ENCODE peak calls at places on chromosomes 11 and 22, in five cellular contexts. One of them, this sample, is unnamed.

GRCh38 chr22:39984750-39985149 is 10.0 kb upstream of the FAM83F start:
- DNase-seq in HFF-Myc: no peak
- DNase-seq in upper lobe of right lung: peak; percentile 18
- DNase-seq in BJ: no peak
- DNase-seq in body of pancreas: no peak
- DNase-seq in this sample: no peak

GRCh38 chr11:84291996-84292395 is 1005.8 kb upstream of the CCDC90B start:
- DNase-seq in HFF-Myc: no peak
- DNase-seq in upper lobe of right lung: no peak
- DNase-seq in BJ: no peak
- DNase-seq in body of pancreas: no peak
- DNase-seq in this sample: no peak

GRCh38 chr11:80632156-80632555 is 1191.3 kb upstream of the TENM4 start:
- DNase-seq in HFF-Myc: no peak
- DNase-seq in upper lobe of right lung: no peak
- DNase-seq in BJ: no peak
- DNase-seq in body of pancreas: no peak
- DNase-seq in this sample: no peak

GRCh38 chr11:30412509-30412908 is 89.6 kb downstream of the ARL14EP start:
- DNase-seq in HFF-Myc: no peak
- DNase-seq in upper lobe of right lung: no peak
- DNase-seq in BJ: no peak
- DNase-seq in body of pancreas: no peak
- DNase-seq in this sample: no peak

GRCh38 chr11:92443109-92443508 is 218.5 kb downstream of the FAT3 start:
- DNase-seq in HFF-Myc: no peak
- DNase-seq in upper lobe of right lung: no peak
- DNase-seq in BJ: peak; percentile 10
- DNase-seq in body of pancreas: no peak
- DNase-seq in this sample: no peak

GRCh38 chr11:34165786-34166557 is 60.5 kb downstream of the NAT10 start:
- DNase-seq in HFF-Myc: no peak
- DNase-seq in upper lobe of right lung: no peak
- DNase-seq in BJ: no peak
- DNase-seq in body of pancreas: no peak
- DNase-seq in this sample: no peak

GRCh38 chr22:29689872-29690213 is 30.0 kb upstream of the CABP7 start:
- DNase-seq in HFF-Myc: no peak
- DNase-seq in upper lobe of right lung: peak; percentile 78
- DNase-seq in BJ: no peak
- DNase-seq in body of pancreas: peak; percentile 71
- DNase-seq in this sample: peak; percentile 37

GRCh38 chr11:45483361-45483760 is 182.1 kb downstream of the CHST1 start:
- DNase-seq in HFF-Myc: no peak
- DNase-seq in upper lobe of right lung: no peak
- DNase-seq in BJ: no peak
- DNase-seq in body of pancreas: no peak
- DNase-seq in this sample: no peak

GRCh38 chr11:128713595-128713994 is 19.7 kb downstream of the FLI1 start:
- DNase-seq in HFF-Myc: no peak
- DNase-seq in upper lobe of right lung: no peak
- DNase-seq in BJ: no peak
- DNase-seq in body of pancreas: no peak
- DNase-seq in this sample: no peak

GRCh38 chr11:36254739-36255138 is 34.5 kb downstream of the COMMD9 start:
- DNase-seq in HFF-Myc: no peak
- DNase-seq in upper lobe of right lung: no peak
- DNase-seq in BJ: no peak
- DNase-seq in body of pancreas: no peak
- DNase-seq in this sample: peak; percentile 68

GRCh38 chr11:103433380-103433779 is 324.2 kb downstream of the DYNC2H1 start:
- DNase-seq in HFF-Myc: peak; percentile 44
- DNase-seq in upper lobe of right lung: no peak
- DNase-seq in BJ: peak; percentile 68
- DNase-seq in body of pancreas: no peak
- DNase-seq in this sample: peak; percentile 82

GRCh38 chr11:110003426-110003825 is 89.8 kb upstream of the ZC3H12C start:
- DNase-seq in HFF-Myc: no peak
- DNase-seq in upper lobe of right lung: no peak
- DNase-seq in BJ: no peak
- DNase-seq in body of pancreas: no peak
- DNase-seq in this sample: no peak

GRCh38 chr11:96313163-96313562 is 29.8 kb downstream of the MAML2 start:
- DNase-seq in HFF-Myc: no peak
- DNase-seq in upper lobe of right lung: no peak
- DNase-seq in BJ: no peak
- DNase-seq in body of pancreas: no peak
- DNase-seq in this sample: no peak

GRCh38 chr11:133942594-133942993 is 14.2 kb downstream of the IGSF9B start:
- DNase-seq in HFF-Myc: no peak
- DNase-seq in upper lobe of right lung: no peak
- DNase-seq in BJ: no peak
- DNase-seq in body of pancreas: no peak
- DNase-seq in this sample: no peak

GRCh38 chr22:40007826-40008710 is 13.3 kb downstream of the FAM83F start:
- DNase-seq in HFF-Myc: no peak
- DNase-seq in upper lobe of right lung: no peak
- DNase-seq in BJ: no peak
- DNase-seq in body of pancreas: no peak
- DNase-seq in this sample: no peak

GRCh38 chr11:7890417-7891179 is 40.5 kb downstream of the OR10A6 start:
- DNase-seq in HFF-Myc: no peak
- DNase-seq in upper lobe of right lung: no peak
- DNase-seq in BJ: no peak
- DNase-seq in body of pancreas: no peak
- DNase-seq in this sample: peak; percentile 49

GRCh38 chr11:67272327-67273259 is 6.3 kb downstream of the GRK2 start:
- DNase-seq in HFF-Myc: no peak
- DNase-seq in upper lobe of right lung: peak; percentile 66
- DNase-seq in BJ: no peak
- DNase-seq in body of pancreas: peak; percentile 16
- DNase-seq in this sample: no peak

GRCh38 chr11:12284321-12285050 is 92.9 kb upstream of the PARVA start:
- DNase-seq in HFF-Myc: peak; percentile 50
- DNase-seq in upper lobe of right lung: no peak
- DNase-seq in BJ: no peak
- DNase-seq in body of pancreas: no peak
- DNase-seq in this sample: peak; percentile 51

GRCh38 chr11:19546325-19546724 is 166.3 kb upstream of the NAV2 start:
- DNase-seq in HFF-Myc: no peak
- DNase-seq in upper lobe of right lung: no peak
- DNase-seq in BJ: no peak
- DNase-seq in body of pancreas: no peak
- DNase-seq in this sample: peak; percentile 30

GRCh38 chr11:63537293-63538101 is 889 bp downstream of the PLAAT4 start:
- DNase-seq in HFF-Myc: no peak
- DNase-seq in upper lobe of right lung: peak; percentile 73
- DNase-seq in BJ: no peak
- DNase-seq in body of pancreas: peak; percentile 72
- DNase-seq in this sample: peak; percentile 23

GRCh38 chr11:100882957-100883356 is 195.9 kb downstream of the ARHGAP42 start:
- DNase-seq in HFF-Myc: no peak
- DNase-seq in upper lobe of right lung: no peak
- DNase-seq in BJ: no peak
- DNase-seq in body of pancreas: no peak
- DNase-seq in this sample: no peak

DNA sequence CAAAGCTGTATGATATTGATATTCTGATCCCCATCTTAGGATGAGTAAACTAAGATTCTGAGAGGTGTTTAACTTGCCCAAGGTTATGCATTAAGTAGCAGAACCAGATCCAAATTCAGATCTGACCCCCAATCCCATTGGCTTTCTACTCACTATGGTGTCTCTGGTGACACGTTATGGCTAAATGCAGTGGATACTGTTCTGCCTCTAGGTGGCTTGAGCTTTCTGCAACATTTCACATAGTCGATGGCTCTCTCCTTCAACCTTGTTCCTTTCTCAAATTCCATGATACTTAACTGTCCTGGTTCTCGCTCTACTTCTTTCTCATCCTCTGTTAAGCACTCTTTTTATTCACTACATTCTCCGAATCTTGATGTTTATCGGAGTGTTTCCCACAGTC is 9.4 kb downstream of the C11orf97 start:
- DNase-seq in HFF-Myc: no peak
- DNase-seq in upper lobe of right lung: no peak
- DNase-seq in BJ: no peak
- DNase-seq in body of pancreas: no peak
- DNase-seq in this sample: peak; percentile 33
- TF ChIP-seq CTCF in HFF-Myc: peak; percentile 51
- TF ChIP-seq CTCF in upper lobe of right lung: peak; percentile 34
- TF ChIP-seq CTCF in BJ: peak; percentile 60
- TF ChIP-seq CTCF in body of pancreas: peak; percentile 53
- TF ChIP-seq CTCF in this sample: peak; percentile 55

DNA sequence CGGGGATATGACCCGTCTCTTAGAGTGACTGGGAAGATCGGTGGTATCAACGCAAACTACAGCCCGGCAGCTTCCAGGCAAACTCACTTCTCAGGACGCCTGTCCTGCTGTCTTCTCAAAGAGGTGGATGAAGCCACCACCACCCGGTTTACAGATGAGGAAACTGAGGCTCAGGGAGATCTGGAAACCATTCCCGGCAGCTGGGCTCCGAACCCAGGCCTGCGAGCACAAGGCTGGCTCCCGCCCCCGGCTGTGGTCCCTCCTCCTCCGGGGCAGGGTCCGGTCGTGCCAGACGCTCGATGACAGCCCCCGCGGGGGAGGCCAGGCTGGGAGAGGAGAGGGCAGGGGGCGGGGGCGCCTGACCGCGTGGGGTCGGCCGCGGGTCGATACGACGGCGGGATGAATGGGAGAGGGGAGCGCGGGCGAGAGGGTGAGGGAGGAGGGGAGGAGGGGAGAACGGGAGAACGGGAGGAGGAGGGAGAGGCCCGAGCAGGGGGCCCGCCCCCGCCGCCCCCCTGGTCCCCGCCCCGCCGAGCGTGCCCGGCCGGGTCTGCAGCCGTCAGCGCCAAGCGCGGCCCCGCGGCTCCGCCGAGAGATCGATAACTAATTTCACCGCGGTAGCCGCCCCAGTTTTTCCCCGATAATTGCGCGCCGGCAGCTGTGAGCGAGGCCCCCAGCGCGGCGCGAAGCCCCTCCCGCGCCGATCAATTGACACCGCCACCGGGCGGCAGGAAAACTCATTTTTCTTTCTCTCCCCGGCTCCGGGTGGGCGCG is 14.0 kb downstream of the IGLL1 start:
- DNase-seq in HFF-Myc: no peak
- DNase-seq in upper lobe of right lung: no peak
- DNase-seq in BJ: no peak
- DNase-seq in body of pancreas: peak; percentile 33
- DNase-seq in this sample: no peak
- H3K4me3 ChIP-seq in HFF-Myc: no peak overlapping the region
- H3K4me3 ChIP-seq in upper lobe of right lung: peak overlapping the region; percentile 39
- H3K4me3 ChIP-seq in BJ: no peak overlapping the region
- H3K4me3 ChIP-seq in body of pancreas: no peak overlapping the region
- H3K4me3 ChIP-seq in this sample: no peak overlapping the region

DNA sequence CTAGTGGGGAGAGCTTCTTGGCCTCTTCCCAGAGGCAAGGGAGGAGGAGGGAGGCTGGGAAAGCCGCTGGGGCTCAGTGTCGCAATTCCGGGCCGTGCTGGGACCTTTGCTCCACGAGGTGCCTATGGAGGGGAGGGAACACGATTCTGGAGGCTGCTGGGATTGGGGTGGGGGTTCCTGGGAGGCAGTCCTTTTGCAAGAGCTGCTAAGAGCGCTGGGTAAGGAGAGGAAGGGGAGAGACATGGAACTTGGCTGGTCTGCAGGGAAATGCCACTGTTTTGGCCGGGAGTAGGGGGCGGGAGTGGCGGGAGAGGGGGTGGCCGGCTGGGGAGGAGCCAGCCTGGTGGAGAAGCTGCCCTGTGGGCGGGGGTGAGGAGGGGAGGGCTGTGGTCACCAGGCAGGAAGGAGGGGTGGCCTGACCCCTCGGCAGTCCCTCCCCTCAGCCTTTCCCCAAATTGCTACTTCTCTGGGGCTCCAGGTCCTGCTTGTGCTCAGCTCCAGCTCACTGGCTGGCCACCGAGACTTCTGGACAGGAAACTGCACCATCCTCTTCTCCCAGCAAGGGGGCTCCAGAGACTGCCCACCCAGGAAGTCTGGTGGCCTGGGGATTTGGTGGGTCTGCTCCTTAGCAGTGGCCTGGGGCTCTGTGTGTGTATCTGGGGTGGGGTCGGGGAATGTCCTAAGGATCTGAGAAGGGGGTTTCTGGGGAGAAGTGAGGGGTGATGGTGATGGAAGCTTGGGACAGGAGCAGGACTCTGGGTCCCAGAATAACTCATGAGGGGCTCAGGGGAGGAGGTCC is at the start of gene NR1H3:
- DNase-seq in HFF-Myc: peak; percentile 55
- DNase-seq in upper lobe of right lung: peak; percentile 92
- DNase-seq in BJ: no peak
- DNase-seq in body of pancreas: peak; percentile 87
- DNase-seq in this sample: peak; percentile 84
- TF ChIP-seq CTCF in HFF-Myc: peak; percentile 71
- TF ChIP-seq CTCF in upper lobe of right lung: peak; percentile 56
- TF ChIP-seq CTCF in BJ: peak; percentile 83
- TF ChIP-seq CTCF in body of pancreas: peak; percentile 55
- TF ChIP-seq CTCF in this sample: peak; percentile 70

DNA sequence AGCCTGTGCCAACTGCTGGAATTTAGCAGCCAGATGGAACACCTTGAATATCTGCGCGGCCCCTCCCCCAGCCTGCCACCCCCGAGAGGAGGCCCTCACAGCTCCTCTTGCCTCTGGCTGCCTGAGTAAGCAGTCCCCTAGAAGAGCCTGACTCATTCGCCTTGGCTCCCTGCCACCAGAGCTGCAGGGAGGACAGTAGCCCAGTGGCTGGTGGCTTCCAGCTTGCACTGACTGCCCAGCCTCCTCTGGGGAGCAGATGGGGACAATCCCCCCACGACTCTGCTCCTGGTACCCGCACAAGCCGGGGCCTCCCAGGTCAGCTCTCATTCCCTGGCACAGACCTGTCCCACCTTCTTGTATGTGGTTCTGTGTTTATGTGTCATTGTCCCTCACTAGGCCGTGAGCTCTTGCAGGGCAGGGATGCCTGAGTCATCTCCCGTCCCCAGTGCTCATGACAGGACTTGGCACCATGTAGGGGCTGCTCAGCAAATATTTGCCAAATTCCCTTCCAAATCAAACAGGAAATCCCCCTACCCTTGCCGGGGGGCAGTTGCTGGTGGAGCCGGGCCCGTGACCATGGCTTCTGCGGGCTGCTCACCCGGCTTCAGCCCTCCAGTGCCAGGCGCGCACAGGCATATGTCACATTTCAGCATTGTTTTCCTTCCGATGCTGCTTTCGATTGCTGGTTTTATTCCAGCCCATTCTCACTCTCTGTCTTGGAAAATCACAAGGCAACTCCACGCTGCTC is 43.6 kb downstream of the CACNG2 start:
- DNase-seq in HFF-Myc: peak; percentile 84
- DNase-seq in upper lobe of right lung: peak; percentile 94
- DNase-seq in BJ: peak; percentile 46
- DNase-seq in body of pancreas: peak; percentile 98
- DNase-seq in this sample: peak; percentile 88
- H3K4me3 ChIP-seq in HFF-Myc: no peak overlapping the region
- H3K4me3 ChIP-seq in upper lobe of right lung: no peak overlapping the region
- H3K4me3 ChIP-seq in BJ: no peak overlapping the region
- H3K4me3 ChIP-seq in body of pancreas: no peak overlapping the region
- H3K4me3 ChIP-seq in this sample: no peak overlapping the region